ENCODE peak calls at places on chromosome 20, in five cellular contexts. U is fibroblast of mammary gland, M is omental fat pad, W is astrocyte of the spinal cord, C is B cell. N is an unnamed sample.

GRCh38 chr20:21244808-21245207 is 58.3 kb upstream of the XRN2 start:
- DNase-seq in U (no peak), M (no peak), W (no peak), C (no peak), N (no peak)

GRCh38 chr20:60962367-60963045 is 289.6 kb upstream of the CDH4 start:
- DNase-seq in U (no peak), M (no peak), W (no peak), C (no peak), N (no peak)

GRCh38 chr20:48632017-48632824 is 195.6 kb downstream of the PREX1 start:
- DNase-seq in U (no peak), M (no peak), W (no peak), C (peak), N (no peak)

GRCh38 chr20:61646986-61647385 is 394.9 kb downstream of the CDH4 start:
- DNase-seq in U (no peak), M (no peak), W (no peak), C (no peak), N (no peak)

GRCh38 chr20:25292176-25292891 is 44.4 kb downstream of the PYGB start:
- DNase-seq in U (no peak), M (no peak), W (no peak), C (no peak), N (no peak)

GRCh38 chr20:41142241-41142640 is 4.9 kb downstream of the PLCG1 start:
- DNase-seq in U (no peak), M (no peak), W (no peak), C (no peak), N (no peak)

GRCh38 chr20:50750145-50750671 is 18.8 kb downstream of the PARD6B start:
- DNase-seq in U (no peak), M (no peak), W (no peak), C (no peak), N (no peak)

GRCh38 chr20:51198876-51199523 is 176.1 kb upstream of the KCNG1 start:
- DNase-seq in U (no peak), M (no peak), W (no peak), C (no peak), N (no peak)

GRCh38 chr20:39105551-39105950 is 143.4 kb downstream of the DHX35 start:
- DNase-seq in U (no peak), M (no peak), W (no peak), C (no peak), N (no peak)
- TF ChIP-seq CTCF in U (no peak), M (no peak), W (no peak), C (no peak), N (peak)

DNA sequence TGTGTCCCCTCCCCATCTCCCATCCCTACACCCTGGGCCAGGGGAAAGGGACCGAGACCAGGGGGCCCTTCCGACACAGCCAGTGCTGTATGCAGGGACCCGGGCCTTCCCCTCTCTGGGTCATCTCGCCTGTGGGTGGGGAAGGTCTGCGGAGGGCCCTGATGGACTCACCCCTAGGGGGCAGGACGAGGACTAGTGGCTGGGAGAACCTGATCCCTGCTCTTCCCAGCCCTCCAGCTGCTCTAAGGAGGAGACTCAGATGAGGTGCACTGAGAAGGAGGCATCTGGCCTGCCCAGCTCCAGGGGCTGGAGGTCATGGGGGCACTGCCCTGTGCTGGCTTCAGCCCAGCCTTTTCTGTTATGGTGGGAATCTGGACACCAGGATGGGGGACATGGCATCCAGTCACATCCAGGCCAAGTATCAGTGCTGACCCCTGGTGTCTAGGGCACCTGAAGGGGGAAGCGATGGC is 735 bp downstream of the MYL9 start:
- DNase-seq in U (peak), M (no peak), W (no peak), C (no peak), N (no peak)
- TF ChIP-seq CTCF in U (peak), M (no peak), W (peak), C (no peak), N (no peak)

GRCh38 chr20:22248052-22248667 is 336.2 kb downstream of the FOXA2 start:
- DNase-seq in U (peak), M (no peak), W (peak), C (no peak), N (peak)
- TF ChIP-seq CTCF in U (peak), M (no peak), W (peak), C (no peak), N (peak)

GRCh38 chr20:32445539-32446273 is 87.6 kb downstream of the ASXL1 start:
- DNase-seq in U (no peak), M (no peak), W (no peak), C (no peak), N (no peak)
- TF ChIP-seq CTCF in U (no peak), M (no peak), W (no peak), C (no peak), N (no peak)

GRCh38 chr20:33914871-33915270 is 78.8 kb upstream of the RALY start:
- DNase-seq in U (peak), M (no peak), W (peak), C (no peak), N (no peak)

GRCh38 chr20:33919653-33920052 is 74.1 kb upstream of the RALY start:
- DNase-seq in U (no peak), M (no peak), W (no peak), C (no peak), N (no peak)

GRCh38 chr20:33918662-33919061 is 75.0 kb upstream of the RALY start:
- DNase-seq in U (no peak), M (no peak), W (no peak), C (no peak), N (no peak)

GRCh38 chr20:33917813-33918525 is 75.7 kb upstream of the RALY start:
- DNase-seq in U (no peak), M (no peak), W (no peak), C (no peak), N (no peak)

DNA sequence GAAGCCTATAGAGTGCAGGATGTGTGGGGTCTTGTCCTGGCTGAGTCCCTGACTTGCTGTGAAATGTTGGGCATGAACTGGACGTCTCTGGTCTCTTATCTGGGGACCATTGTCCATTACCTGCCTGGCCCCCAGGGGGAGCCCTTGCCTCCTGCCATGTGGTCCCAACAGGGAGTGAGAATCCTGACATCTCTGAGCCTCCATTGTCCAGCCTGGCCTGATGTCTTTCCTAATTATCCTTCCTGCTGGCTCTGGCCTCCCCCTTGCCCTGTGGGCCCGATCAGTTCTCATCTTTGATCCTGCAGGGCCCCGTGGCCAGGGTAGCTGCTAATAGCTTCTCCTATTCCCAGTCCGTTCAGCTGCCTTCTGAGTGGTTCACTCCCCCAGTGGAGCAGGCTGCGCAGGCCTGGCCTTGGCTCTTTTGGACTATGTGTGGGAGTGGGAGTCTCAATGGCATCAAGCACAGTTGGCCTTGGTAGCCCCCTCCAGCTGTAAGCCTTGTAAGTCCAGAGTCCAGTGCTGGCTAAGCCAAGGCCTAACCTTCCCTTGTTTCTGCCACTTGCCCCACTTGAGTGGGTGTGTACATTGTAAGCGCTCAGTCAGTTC is 77.9 kb upstream of the RALY start:
- DNase-seq in U (no peak), M (no peak), W (no peak), C (peak), N (peak)
- TF ChIP-seq CTCF in U (peak), M (no peak), W (peak), C (peak), N (peak)

DNA sequence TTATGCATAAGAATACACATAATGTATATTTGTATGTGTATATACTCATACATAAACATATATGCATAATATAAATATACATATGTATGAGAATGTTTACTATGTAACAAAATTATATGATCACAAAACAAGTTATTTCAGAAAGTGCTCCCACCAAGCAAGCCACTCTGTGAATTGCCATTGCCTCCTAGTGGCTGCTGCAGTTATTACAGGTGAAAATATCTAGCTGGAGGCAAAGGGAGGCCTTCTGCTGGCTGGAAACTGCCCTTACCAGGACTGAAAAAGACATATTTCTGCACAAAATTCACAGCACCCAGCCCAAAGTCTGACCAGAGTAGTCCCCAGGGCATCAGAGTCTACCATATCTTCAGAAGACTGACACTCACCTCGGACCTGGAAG is 14.4 kb upstream of the ADAM33 start:
- DNase-seq in U (peak), M (no peak), W (no peak), C (no peak), N (no peak)
- TF ChIP-seq CTCF in U (peak), M (no peak), W (peak), C (no peak), N (no peak)